ENCODE peak calls at places on chromosomes 12 and 14, in nine cellular contexts. One of them, this sample, is unnamed.

GRCh38 chr12:25065035-25065434 is 116.1 kb upstream of the BCAT1 start:
- DNase-seq in SK-N-SH: no peak
- DNase-seq in mesenchymal stem cell: no peak
- DNase-seq in Peyer's patch: no peak
- DNase-seq in CD8-positive, alpha-beta T cell: no peak
- DNase-seq in aorta: no peak
- DNase-seq in neuronal stem cell: no peak
- DNase-seq in tibial artery: no peak
- DNase-seq in heart right ventricle: no peak
- DNase-seq in this sample: no peak

GRCh38 chr12:101792046-101792931 is 38.5 kb downstream of the GNPTAB start:
- DNase-seq in SK-N-SH: peak; percentile 10
- DNase-seq in mesenchymal stem cell: no peak
- DNase-seq in Peyer's patch: no peak
- DNase-seq in CD8-positive, alpha-beta T cell: no peak
- DNase-seq in aorta: no peak
- DNase-seq in neuronal stem cell: no peak
- DNase-seq in tibial artery: no peak
- DNase-seq in heart right ventricle: no peak
- DNase-seq in this sample: no peak

GRCh38 chr14:104135121-104135903 is 3.1 kb upstream of the KIF26A start:
- DNase-seq in SK-N-SH: peak; percentile 81
- DNase-seq in mesenchymal stem cell: peak; percentile 24
- DNase-seq in Peyer's patch: peak; percentile 44
- DNase-seq in CD8-positive, alpha-beta T cell: no peak
- DNase-seq in aorta: peak; percentile 42
- DNase-seq in neuronal stem cell: no peak
- DNase-seq in tibial artery: no peak
- DNase-seq in heart right ventricle: no peak
- DNase-seq in this sample: no peak

GRCh38 chr12:88552672-88553079 is 27.6 kb downstream of the KITLG start:
- DNase-seq in SK-N-SH: no peak
- DNase-seq in mesenchymal stem cell: peak; percentile 55
- DNase-seq in Peyer's patch: no peak
- DNase-seq in CD8-positive, alpha-beta T cell: no peak
- DNase-seq in aorta: no peak
- DNase-seq in neuronal stem cell: no peak
- DNase-seq in tibial artery: no peak
- DNase-seq in heart right ventricle: no peak
- DNase-seq in this sample: no peak

GRCh38 chr14:29037428-29037827 is 270.8 kb downstream of the FOXG1 start:
- DNase-seq in SK-N-SH: no peak
- DNase-seq in mesenchymal stem cell: peak; percentile 2
- DNase-seq in Peyer's patch: no peak
- DNase-seq in CD8-positive, alpha-beta T cell: no peak
- DNase-seq in aorta: no peak
- DNase-seq in neuronal stem cell: no peak
- DNase-seq in tibial artery: no peak
- DNase-seq in heart right ventricle: no peak
- DNase-seq in this sample: no peak

GRCh38 chr14:89042021-89042420 is 217.6 kb downstream of the TTC8 start:
- DNase-seq in SK-N-SH: no peak
- DNase-seq in mesenchymal stem cell: no peak
- DNase-seq in Peyer's patch: no peak
- DNase-seq in CD8-positive, alpha-beta T cell: no peak
- DNase-seq in aorta: no peak
- DNase-seq in neuronal stem cell: no peak
- DNase-seq in tibial artery: no peak
- DNase-seq in heart right ventricle: no peak
- DNase-seq in this sample: no peak

GRCh38 chr12:58801986-58802385 is 118.3 kb downstream of the LRIG3 start:
- DNase-seq in SK-N-SH: no peak
- DNase-seq in mesenchymal stem cell: no peak
- DNase-seq in Peyer's patch: no peak
- DNase-seq in CD8-positive, alpha-beta T cell: no peak
- DNase-seq in aorta: no peak
- DNase-seq in neuronal stem cell: no peak
- DNase-seq in tibial artery: no peak
- DNase-seq in heart right ventricle: no peak
- DNase-seq in this sample: no peak

GRCh38 chr12:81639196-81639595 is 120.0 kb downstream of the PPFIA2 start:
- DNase-seq in SK-N-SH: no peak
- DNase-seq in mesenchymal stem cell: no peak
- DNase-seq in Peyer's patch: no peak
- DNase-seq in CD8-positive, alpha-beta T cell: no peak
- DNase-seq in aorta: no peak
- DNase-seq in neuronal stem cell: no peak
- DNase-seq in tibial artery: no peak
- DNase-seq in heart right ventricle: no peak
- DNase-seq in this sample: no peak

GRCh38 chr12:40946612-40947194 is 241.4 kb upstream of the PDZRN4 start:
- DNase-seq in SK-N-SH: peak; percentile 17
- DNase-seq in mesenchymal stem cell: peak; percentile 51
- DNase-seq in Peyer's patch: no peak
- DNase-seq in CD8-positive, alpha-beta T cell: no peak
- DNase-seq in aorta: no peak
- DNase-seq in neuronal stem cell: peak; percentile 5
- DNase-seq in tibial artery: no peak
- DNase-seq in heart right ventricle: no peak
- DNase-seq in this sample: no peak

GRCh38 chr12:80627773-80628172 is 79.7 kb upstream of the MYF6 start:
- DNase-seq in SK-N-SH: no peak
- DNase-seq in mesenchymal stem cell: peak; percentile 80
- DNase-seq in Peyer's patch: no peak
- DNase-seq in CD8-positive, alpha-beta T cell: no peak
- DNase-seq in aorta: no peak
- DNase-seq in neuronal stem cell: no peak
- DNase-seq in tibial artery: no peak
- DNase-seq in heart right ventricle: no peak
- DNase-seq in this sample: no peak

GRCh38 chr12:57166971-57167371 is 19.6 kb upstream of the LRP1-AS start:
- DNase-seq in SK-N-SH: no peak
- DNase-seq in mesenchymal stem cell: peak; percentile 67
- DNase-seq in Peyer's patch: no peak
- DNase-seq in CD8-positive, alpha-beta T cell: no peak
- DNase-seq in aorta: no peak
- DNase-seq in neuronal stem cell: no peak
- DNase-seq in tibial artery: no peak
- DNase-seq in heart right ventricle: no peak
- DNase-seq in this sample: no peak

GRCh38 chr12:107645630-107646333 is 39.8 kb upstream of the PWP1 start:
- DNase-seq in SK-N-SH: peak; percentile 54
- DNase-seq in mesenchymal stem cell: no peak
- DNase-seq in Peyer's patch: no peak
- DNase-seq in CD8-positive, alpha-beta T cell: no peak
- DNase-seq in aorta: no peak
- DNase-seq in neuronal stem cell: peak; percentile 64
- DNase-seq in tibial artery: no peak
- DNase-seq in heart right ventricle: peak; percentile 56
- DNase-seq in this sample: no peak

GRCh38 chr12:49541140-49541861 is 2.5 kb downstream of the KCNH3 start:
- DNase-seq in SK-N-SH: peak; percentile 35
- DNase-seq in mesenchymal stem cell: no peak
- DNase-seq in Peyer's patch: no peak
- DNase-seq in CD8-positive, alpha-beta T cell: no peak
- DNase-seq in aorta: no peak
- DNase-seq in neuronal stem cell: no peak
- DNase-seq in tibial artery: no peak
- DNase-seq in heart right ventricle: no peak
- DNase-seq in this sample: no peak

GRCh38 chr14:104362761-104363605 is 216.6 kb upstream of the C14orf180 start:
- DNase-seq in SK-N-SH: peak; percentile 36
- DNase-seq in mesenchymal stem cell: no peak
- DNase-seq in Peyer's patch: no peak
- DNase-seq in CD8-positive, alpha-beta T cell: no peak
- DNase-seq in aorta: peak; percentile 37
- DNase-seq in neuronal stem cell: no peak
- DNase-seq in tibial artery: no peak
- DNase-seq in heart right ventricle: no peak
- DNase-seq in this sample: no peak

GRCh38 chr14:32319368-32320049 is 9.6 kb upstream of the AKAP6 start:
- DNase-seq in SK-N-SH: no peak
- DNase-seq in mesenchymal stem cell: peak; percentile 40
- DNase-seq in Peyer's patch: no peak
- DNase-seq in CD8-positive, alpha-beta T cell: no peak
- DNase-seq in aorta: no peak
- DNase-seq in neuronal stem cell: no peak
- DNase-seq in tibial artery: no peak
- DNase-seq in heart right ventricle: no peak
- DNase-seq in this sample: no peak

GRCh38 chr12:27711957-27712356 is 1.3 kb downstream of the MRPS35 start:
- DNase-seq in SK-N-SH: no peak
- DNase-seq in mesenchymal stem cell: no peak
- DNase-seq in Peyer's patch: no peak
- DNase-seq in CD8-positive, alpha-beta T cell: no peak
- DNase-seq in aorta: no peak
- DNase-seq in neuronal stem cell: no peak
- DNase-seq in tibial artery: no peak
- DNase-seq in heart right ventricle: no peak
- DNase-seq in this sample: no peak

GRCh38 chr12:27710592-27711311 is at the start of gene MRPS35:
- DNase-seq in SK-N-SH: peak; percentile 91
- DNase-seq in mesenchymal stem cell: peak; percentile 94
- DNase-seq in Peyer's patch: peak; percentile 95
- DNase-seq in CD8-positive, alpha-beta T cell: peak; percentile 83
- DNase-seq in aorta: peak; percentile 96
- DNase-seq in neuronal stem cell: peak; percentile 75
- DNase-seq in tibial artery: peak; percentile 91
- DNase-seq in heart right ventricle: peak; percentile 93
- DNase-seq in this sample: peak; percentile 92

GRCh38 chr12:27711312-27711682 is 665 bp downstream of the MRPS35 start:
- DNase-seq in SK-N-SH: no peak
- DNase-seq in mesenchymal stem cell: no peak
- DNase-seq in Peyer's patch: no peak
- DNase-seq in CD8-positive, alpha-beta T cell: no peak
- DNase-seq in aorta: no peak
- DNase-seq in neuronal stem cell: no peak
- DNase-seq in tibial artery: no peak
- DNase-seq in heart right ventricle: no peak
- DNase-seq in this sample: no peak

GRCh38 chr12:27709212-27709931 is 1.3 kb upstream of the MRPS35 start:
- DNase-seq in SK-N-SH: no peak
- DNase-seq in mesenchymal stem cell: no peak
- DNase-seq in Peyer's patch: no peak
- DNase-seq in CD8-positive, alpha-beta T cell: no peak
- DNase-seq in aorta: no peak
- DNase-seq in neuronal stem cell: no peak
- DNase-seq in tibial artery: no peak
- DNase-seq in heart right ventricle: no peak
- DNase-seq in this sample: no peak

DNA sequence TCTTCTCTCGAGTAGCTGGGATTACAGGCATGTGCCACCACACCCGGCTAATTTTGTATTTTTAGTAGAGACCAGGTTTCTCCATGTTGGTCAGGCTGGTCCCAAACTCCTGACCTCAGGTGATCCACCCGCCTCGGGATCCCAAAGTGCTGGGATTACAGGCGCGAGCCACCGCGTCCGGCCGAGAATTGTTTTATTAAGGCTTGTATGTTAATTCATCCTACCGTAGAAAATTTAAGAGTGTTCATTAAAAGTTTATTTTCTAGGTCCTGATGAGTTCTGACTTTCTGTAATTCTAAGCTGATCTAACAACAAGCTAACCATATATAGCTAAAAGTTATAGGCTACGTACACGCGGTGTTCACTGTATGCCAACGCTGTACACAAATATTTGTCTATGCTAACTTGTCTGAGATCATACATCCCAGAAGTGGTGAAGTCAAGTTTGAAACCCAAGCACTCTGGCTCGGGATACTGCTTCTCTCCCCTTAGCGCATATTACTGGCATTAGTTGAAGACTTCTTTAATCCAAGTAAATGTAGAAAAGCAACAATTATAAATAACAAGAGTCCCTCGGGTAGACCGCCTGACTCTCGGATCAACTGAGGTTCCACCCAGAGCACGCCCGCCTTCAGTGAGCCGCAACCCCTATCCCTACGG is 570 bp upstream of the MRPS35 start:
- DNase-seq in SK-N-SH: no peak
- DNase-seq in mesenchymal stem cell: no peak
- DNase-seq in Peyer's patch: no peak
- DNase-seq in CD8-positive, alpha-beta T cell: no peak
- DNase-seq in aorta: peak; percentile 50
- DNase-seq in neuronal stem cell: no peak
- DNase-seq in tibial artery: no peak
- DNase-seq in heart right ventricle: no peak
- DNase-seq in this sample: no peak
- H3K27ac ChIP-seq in SK-N-SH: peak overlapping the region; percentile 89
- H3K27ac ChIP-seq in mesenchymal stem cell: peak overlapping the region; percentile 93
- H3K27ac ChIP-seq in Peyer's patch: peak overlapping the region; percentile 87
- H3K27ac ChIP-seq in CD8-positive, alpha-beta T cell: peak overlapping the region; percentile 68
- H3K27ac ChIP-seq in aorta: peak overlapping the region; percentile 83
- H3K27ac ChIP-seq in neuronal stem cell: no peak overlapping the region
- H3K27ac ChIP-seq in tibial artery: peak overlapping the region; percentile 84
- H3K27ac ChIP-seq in heart right ventricle: peak overlapping the region; percentile 89
- H3K27ac ChIP-seq in this sample: peak overlapping the region; percentile 72

GRCh38 chr14:105925615-105926414 is 399.4 kb downstream of the TMEM121 start:
- DNase-seq in SK-N-SH: no peak
- DNase-seq in mesenchymal stem cell: no peak
- DNase-seq in Peyer's patch: peak; percentile 33
- DNase-seq in CD8-positive, alpha-beta T cell: no peak
- DNase-seq in aorta: no peak
- DNase-seq in neuronal stem cell: no peak
- DNase-seq in tibial artery: peak; percentile 16
- DNase-seq in heart right ventricle: no peak
- DNase-seq in this sample: no peak
- H3K9me3 ChIP-seq in SK-N-SH: no peaks in the 10 kb centered on the region
- H3K9me3 ChIP-seq in mesenchymal stem cell: no peaks in the 10 kb centered on the region
- H3K9me3 ChIP-seq in Peyer's patch: no peaks in the 10 kb centered on the region
- H3K9me3 ChIP-seq in CD8-positive, alpha-beta T cell: no peaks in the 10 kb centered on the region
- H3K9me3 ChIP-seq in aorta: peaks cover 9% of the 10 kb centered on the region
- H3K9me3 ChIP-seq in neuronal stem cell: peaks cover 29% of the 10 kb centered on the region
- H3K9me3 ChIP-seq in tibial artery: no peaks in the 10 kb centered on the region
- H3K9me3 ChIP-seq in heart right ventricle: peaks cover 5% of the 10 kb centered on the region
- H3K9me3 ChIP-seq in this sample: no peaks in the 10 kb centered on the region

DNA sequence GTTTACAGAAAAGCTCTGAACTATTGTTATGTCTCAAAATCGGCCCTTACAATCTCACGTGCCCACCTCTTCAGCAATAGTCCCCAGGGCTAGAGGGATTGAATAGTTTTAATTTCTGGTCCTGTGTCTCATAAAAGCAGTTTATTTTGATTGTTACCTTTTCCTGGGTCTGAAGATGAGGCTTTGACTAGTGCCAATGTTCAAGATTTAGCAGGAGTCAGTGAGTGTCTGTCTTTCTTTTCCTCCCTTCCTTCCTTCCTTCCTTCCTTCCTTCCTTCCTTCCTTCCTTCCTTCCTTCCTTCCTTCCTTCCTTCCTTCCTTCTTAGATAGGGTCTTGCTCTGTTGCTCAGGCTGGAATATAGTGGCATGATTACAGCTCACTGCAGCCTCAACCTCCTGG is 24.7 kb upstream of the SOCS2 start:
- DNase-seq in SK-N-SH: no peak
- DNase-seq in mesenchymal stem cell: no peak
- DNase-seq in Peyer's patch: no peak
- DNase-seq in CD8-positive, alpha-beta T cell: no peak
- DNase-seq in aorta: no peak
- DNase-seq in neuronal stem cell: no peak
- DNase-seq in tibial artery: no peak
- DNase-seq in heart right ventricle: no peak
- DNase-seq in this sample: no peak
- H3K27ac ChIP-seq in SK-N-SH: no peak overlapping the region
- H3K27ac ChIP-seq in mesenchymal stem cell: no peak overlapping the region
- H3K27ac ChIP-seq in Peyer's patch: no peak overlapping the region
- H3K27ac ChIP-seq in CD8-positive, alpha-beta T cell: no peak overlapping the region
- H3K27ac ChIP-seq in aorta: no peak overlapping the region
- H3K27ac ChIP-seq in neuronal stem cell: no peak overlapping the region
- H3K27ac ChIP-seq in tibial artery: no peak overlapping the region
- H3K27ac ChIP-seq in heart right ventricle: no peak overlapping the region
- H3K27ac ChIP-seq in this sample: no peak overlapping the region

GRCh38 chr14:26930576-26930975 is 332.7 kb upstream of the NOVA1 start:
- DNase-seq in SK-N-SH: no peak
- DNase-seq in mesenchymal stem cell: no peak
- DNase-seq in Peyer's patch: no peak
- DNase-seq in CD8-positive, alpha-beta T cell: no peak
- DNase-seq in aorta: no peak
- DNase-seq in neuronal stem cell: no peak
- DNase-seq in tibial artery: no peak
- DNase-seq in heart right ventricle: no peak
- DNase-seq in this sample: no peak
- H3K9me3 ChIP-seq in SK-N-SH: no peaks in the 10 kb centered on the region
- H3K9me3 ChIP-seq in mesenchymal stem cell: no peaks in the 10 kb centered on the region
- H3K9me3 ChIP-seq in Peyer's patch: no peaks in the 10 kb centered on the region
- H3K9me3 ChIP-seq in CD8-positive, alpha-beta T cell: no peaks in the 10 kb centered on the region
- H3K9me3 ChIP-seq in aorta: no peaks in the 10 kb centered on the region
- H3K9me3 ChIP-seq in neuronal stem cell: no peaks in the 10 kb centered on the region
- H3K9me3 ChIP-seq in tibial artery: no peaks in the 10 kb centered on the region
- H3K9me3 ChIP-seq in heart right ventricle: no peaks in the 10 kb centered on the region
- H3K9me3 ChIP-seq in this sample: no peaks in the 10 kb centered on the region

This sample was measured in lung.